ENCODE peak calls at places on chromosomes 1 and 21, in seven cellular contexts. H is CD8-positive, alpha-beta T cell; X is lower leg skin; E is Caco-2; O is Peyer's patch; P is GM13977; R is endodermal cell. S is an unnamed sample.
A peak's percentile ranks its signal among the peaks of the same experiment; 100 is the strongest.

GRCh38 chr1:43586136-43586726 is 55.5 kb downstream of the PTPRF start:
- DNase-seq in X (no peak), R (no peak), P (no peak), E (no peak), H (no peak), O (no peak), S (no peak)

GRCh38 chr1:233406339-233406960 is 78.9 kb downstream of the MAP3K21 start:
- DNase-seq in X (no peak), P (no peak), E (no peak), H (no peak), R (no peak), O (no peak), S (no peak)

GRCh38 chr1:22359427-22359826 is 92.2 kb upstream of the ZBTB40 start:
- DNase-seq in E (no peak), R (no peak), X (no peak), H (no peak), O (no peak), P (no peak), S (no peak)

GRCh38 chr1:91787946-91788345 is 98.0 kb downstream of the TGFBR3 start:
- DNase-seq in E (no peak), P (no peak), R (no peak), X (no peak), O (no peak), H (no peak), S (no peak)

GRCh38 chr21:29753216-29753615 is 186.6 kb downstream of the GRIK1 start:
- DNase-seq in E (no peak), P (no peak), R (no peak), X (no peak), H (no peak), O (no peak), S (no peak)

GRCh38 chr1:119227446-119227845 is 87.0 kb upstream of the WARS2 start:
- DNase-seq in P (no peak), X (no peak), O (no peak), E (no peak), R (peak; percentile 58), H (no peak), S (no peak)

GRCh38 chr1:63643926-63644325 is 50.7 kb downstream of the PGM1 start:
- DNase-seq in X (no peak), E (no peak), H (no peak), P (no peak), O (no peak), R (peak; percentile 62), S (no peak)

GRCh38 chr1:184649500-184649899 is 105.2 kb downstream of the EDEM3 start:
- DNase-seq in X (no peak), O (no peak), R (no peak), E (no peak), P (peak; percentile 62), H (no peak), S (peak; percentile 66)

GRCh38 chr1:4170548-4170947 is 270.5 kb upstream of the C1orf174 start:
- DNase-seq in X (peak; percentile 42), O (no peak), E (no peak), P (no peak), H (no peak), R (no peak), S (peak; percentile 3)

GRCh38 chr1:150577557-150578277 is 1.7 kb downstream of the MCL1 start:
- DNase-seq in H (no peak), R (no peak), P (no peak), X (no peak), E (no peak), O (no peak), S (no peak)

GRCh38 chr1:181350146-181350545 is 133.2 kb upstream of the CACNA1E start:
- DNase-seq in H (no peak), R (peak; percentile 30), E (no peak), O (no peak), X (peak; percentile 72), P (no peak), S (no peak)

GRCh38 chr21:26826801-26827200 is 18.4 kb downstream of the ADAMTS1 start:
- DNase-seq in O (no peak), R (no peak), E (no peak), P (no peak), H (no peak), X (no peak), S (no peak)

GRCh38 chr1:58755468-58755872 is 28.4 kb downstream of the JUN start:
- DNase-seq in E (no peak), P (peak; percentile 45), X (peak; percentile 91), R (no peak), O (no peak), H (no peak), S (peak; percentile 44)

GRCh38 chr1:218433744-218434143 is 88.6 kb downstream of the TGFB2 start:
- DNase-seq in E (no peak), O (no peak), P (no peak), R (no peak), X (no peak), H (no peak), S (no peak)

GRCh38 chr1:98342556-98342955 is 319.0 kb upstream of the SNX7 start:
- DNase-seq in R (no peak), H (no peak), O (no peak), E (no peak), X (no peak), P (no peak), S (no peak)

GRCh38 chr1:183593356-183593755 is 3.1 kb upstream of the NCF2 start:
- DNase-seq in P (no peak), R (no peak), H (no peak), E (no peak), X (no peak), O (no peak), S (no peak)

GRCh38 chr21:33042812-33043211 is 17.1 kb downstream of the OLIG2 start:
- DNase-seq in X (no peak), O (no peak), P (no peak), H (no peak), E (no peak), R (no peak), S (no peak)

GRCh38 chr1:174788981-174789380 is 210.8 kb upstream of the CACYBP start:
- DNase-seq in X (no peak), O (no peak), H (no peak), R (no peak), E (no peak), P (no peak), S (no peak)

GRCh38 chr1:208604295-208604694 is 360.1 kb upstream of the PLXNA2 start:
- DNase-seq in E (no peak), X (no peak), H (no peak), R (no peak), O (no peak), P (peak; percentile 42), S (peak; percentile 43)

GRCh38 chr1:235673981-235674380 is 24.4 kb upstream of the GNG4 start:
- DNase-seq in E (no peak), P (no peak), X (no peak), R (peak; percentile 77), H (no peak), O (no peak), S (no peak)

GRCh38 chr1:20893931-20894330 is 106.8 kb upstream of the HP1BP3 start:
- DNase-seq in P (no peak), E (no peak), X (no peak), R (no peak), O (no peak), H (no peak), S (no peak)

GRCh38 chr1:22611530-22611947 is 24.9 kb upstream of the C1QA start:
- DNase-seq in O (no peak), H (no peak), P (no peak), E (peak; percentile 72), X (no peak), R (peak; percentile 97), S (no peak)

GRCh38 chr1:44660176-44660575 is 14.1 kb downstream of the TMEM53 start:
- DNase-seq in O (peak; percentile 70), P (no peak), E (no peak), R (no peak), H (no peak), X (no peak), S (no peak)

GRCh38 chr1:208179303-208179702 is 64.9 kb downstream of the PLXNA2 start:
- DNase-seq in E (peak; percentile 63), H (no peak), P (no peak), R (peak; percentile 51), X (no peak), O (peak; percentile 60), S (no peak)

DNA sequence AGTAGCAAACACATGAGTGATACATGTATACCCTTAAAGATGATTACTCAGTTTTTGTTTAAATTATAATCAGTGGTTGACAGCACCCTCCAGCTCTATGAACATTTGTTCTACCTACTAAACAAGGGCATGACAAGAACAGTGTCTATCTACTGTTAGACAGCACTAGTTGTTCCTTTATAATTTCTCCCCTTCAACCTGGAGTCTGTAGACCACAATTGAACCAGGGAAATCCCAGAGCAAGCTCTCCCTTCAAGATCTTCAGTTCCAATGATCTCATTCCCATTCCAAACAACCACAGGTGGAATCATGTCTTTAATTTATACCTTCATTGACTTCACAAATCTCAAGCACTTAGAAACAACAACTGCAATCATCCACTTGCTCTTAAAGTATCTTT is 216.1 kb downstream of the HHIPL2 start:
- DNase-seq in H (no peak), X (no peak), O (no peak), E (no peak), R (no peak), P (no peak), S (no peak)
- TF ChIP-seq CTCF in H (no peak), X (no peak), O (no peak), E (no peak), R (no peak), P (no peak), S (no peak)

DNA sequence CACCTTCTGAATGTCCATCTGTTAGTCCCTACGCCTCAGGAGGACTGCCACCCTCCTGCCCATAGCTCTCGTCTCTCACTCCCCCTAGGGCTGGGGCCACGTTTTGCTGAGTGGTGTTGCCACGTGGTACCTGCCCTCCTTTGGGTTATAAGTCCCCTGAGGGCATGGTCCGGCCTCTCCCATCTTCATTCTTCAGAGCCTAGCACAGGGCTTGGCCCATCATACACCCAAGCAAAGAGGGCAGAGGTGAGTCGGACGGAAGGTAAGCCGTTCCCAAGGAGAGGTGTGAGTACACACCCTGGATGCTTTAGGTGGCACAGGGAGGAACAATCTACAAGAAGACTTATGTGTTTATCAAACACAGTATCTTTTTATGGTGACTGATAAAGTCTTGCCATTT is 10.9 kb downstream of the PADI2 start:
- DNase-seq in H (no peak), E (no peak), O (peak; percentile 83), P (no peak), R (no peak), X (no peak), S (no peak)
- TF ChIP-seq CTCF in H (no peak), E (no peak), O (peak; percentile 27), P (no peak), R (no peak), X (no peak), S (no peak)

GRCh38 chr1:106189780-106190179 is 866.7 kb upstream of the PRMT6 start:
- DNase-seq in X (no peak), R (no peak), H (no peak), E (no peak), O (no peak), P (no peak), S (no peak)

DNA sequence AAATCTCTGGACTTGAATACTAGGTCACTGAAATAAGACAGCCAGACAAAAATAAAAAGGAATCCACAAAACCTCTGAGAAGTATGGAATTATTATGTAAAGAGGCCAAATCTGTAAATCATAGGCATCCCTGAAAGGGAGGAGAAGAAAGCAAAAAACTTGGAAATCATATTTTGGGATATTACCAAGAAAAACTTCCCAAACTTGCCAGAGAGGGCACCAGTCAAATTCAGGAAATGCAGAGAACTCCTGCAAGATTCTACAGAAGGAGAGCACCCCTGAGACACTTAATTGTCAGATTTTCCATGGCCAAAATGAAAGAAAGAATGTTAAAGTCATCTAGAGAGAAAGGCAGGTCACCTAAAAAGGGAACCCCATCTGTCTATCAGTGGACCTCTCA is 862.3 kb upstream of the PRMT6 start:
- DNase-seq in X (no peak), H (no peak), P (no peak), R (no peak), O (no peak), E (no peak), S (no peak)
- TF ChIP-seq CTCF in X (no peak), H (no peak), P (no peak), R (peak; percentile 57), O (no peak), E (no peak), S (no peak)

GRCh38 chr1:228217551-228218344 is 9.9 kb downstream of the OBSCN start:
- DNase-seq in O (no peak), H (no peak), R (peak; percentile 65), X (peak; percentile 40), E (no peak), P (no peak), S (no peak)
- TF ChIP-seq CTCF in O (no peak), H (no peak), R (peak; percentile 75), X (no peak), E (no peak), P (no peak), S (no peak)

S was measured in GM10248.